ENCODE peak calls at places on chromosomes 1 and 21, in eight cellular contexts. L is A549, G is lung, Y is substantia nigra, H is breast epithelium, R is sigmoid colon, J is SK-N-MC, S is brain microvascular endothelial cell. F is an unnamed sample.

GRCh38 chr21:25179116-25179515 is 428.2 kb downstream of the MRPL39 start:
- DNase-seq in L (no peak), G (no peak), Y (no peak), H (no peak), R (no peak), J (peak), S (no peak), F (no peak)

GRCh38 chr21:32702702-32703101 is 25.1 kb downstream of the SYNJ1 start:
- DNase-seq in L (no peak), G (no peak), Y (no peak), H (no peak), R (no peak), J (no peak), S (peak), F (no peak)

GRCh38 chr1:31423418-31423947 is 10.5 kb downstream of the SERINC2 start:
- DNase-seq in L (no peak), G (no peak), Y (no peak), H (no peak), R (no peak), J (no peak), S (no peak), F (no peak)

GRCh38 chr1:8409107-8409506 is 91.2 kb downstream of the SLC45A1 start:
- DNase-seq in L (no peak), G (no peak), Y (peak), H (no peak), R (no peak), J (no peak), S (peak), F (no peak)

GRCh38 chr1:998905-999796 is 746 bp downstream of the HES4 start:
- DNase-seq in L (no peak), G (no peak), Y (no peak), H (no peak), R (peak), J (no peak), S (no peak), F (no peak)

GRCh38 chr1:63463248-63463647 is 59.8 kb downstream of the ITGB3BP start:
- DNase-seq in L (no peak), G (no peak), Y (no peak), H (no peak), R (no peak), J (no peak), S (no peak), F (no peak)

GRCh38 chr1:235160965-235161684 is at the start of gene RBM34:
- DNase-seq in L (peak), G (peak), Y (peak), H (peak), R (peak), J (peak), S (peak), F (peak)

GRCh38 chr1:53896673-53897229 is 2.8 kb downstream of the DIO1 start:
- DNase-seq in L (no peak), G (no peak), Y (no peak), H (no peak), R (no peak), J (no peak), S (no peak), F (no peak)

GRCh38 chr21:28754127-28754611 is 238.5 kb downstream of the LTN1 start:
- DNase-seq in L (no peak), G (no peak), Y (no peak), H (no peak), R (peak), J (no peak), S (peak), F (no peak)

GRCh38 chr1:162564762-162565218 is 3.3 kb downstream of the UAP1 start:
- DNase-seq in L (no peak), G (no peak), Y (no peak), H (no peak), R (no peak), J (no peak), S (no peak), F (no peak)

GRCh38 chr1:56542651-56543050 is 36.7 kb downstream of the PLPP3 start:
- DNase-seq in L (no peak), G (no peak), Y (no peak), H (no peak), R (no peak), J (no peak), S (no peak), F (no peak)

GRCh38 chr1:23545851-23546250 is 13.4 kb downstream of the ID3 start:
- DNase-seq in L (no peak), G (no peak), Y (no peak), H (no peak), R (no peak), J (no peak), S (no peak), F (no peak)

GRCh38 chr1:84146375-84147032 is 2.4 kb downstream of the PRKACB start:
- DNase-seq in L (no peak), G (no peak), Y (no peak), H (no peak), R (no peak), J (no peak), S (no peak), F (no peak)

GRCh38 chr1:7526867-7527732 is 244.0 kb upstream of the VAMP3 start:
- DNase-seq in L (no peak), G (no peak), Y (no peak), H (no peak), R (no peak), J (no peak), S (peak), F (no peak)

GRCh38 chr21:34282223-34282622 is 81.6 kb upstream of the KCNE2 start:
- DNase-seq in L (no peak), G (no peak), Y (no peak), H (no peak), R (no peak), J (no peak), S (peak), F (no peak)

GRCh38 chr21:44706026-44706705 is 5.2 kb downstream of the TSPEAR start:
- DNase-seq in L (no peak), G (no peak), Y (no peak), H (no peak), R (no peak), J (no peak), S (no peak), F (no peak)

GRCh38 chr1:115133440-115133839 is 44.1 kb upstream of the TSPAN2 start:
- DNase-seq in L (no peak), G (no peak), Y (no peak), H (no peak), R (no peak), J (no peak), S (peak), F (no peak)

GRCh38 chr21:39633043-39633442 is 20.3 kb downstream of the B3GALT5 start:
- DNase-seq in L (peak), G (peak), Y (no peak), H (no peak), R (no peak), J (no peak), S (peak), F (no peak)

GRCh38 chr1:47533176-47534039 is 95.6 kb downstream of the FOXD2 start:
- DNase-seq in L (no peak), G (no peak), Y (peak), H (no peak), R (peak), J (peak), S (peak), F (no peak)

GRCh38 chr1:202129453-202130274 is 6.9 kb downstream of the GPR37L1 start:
- DNase-seq in L (no peak), G (no peak), Y (peak), H (no peak), R (no peak), J (no peak), S (no peak), F (no peak)

GRCh38 chr1:20483833-20484525 is 2.0 kb downstream of the CAMK2N1 start:
- DNase-seq in L (no peak), G (no peak), Y (peak), H (no peak), R (no peak), J (no peak), S (no peak), F (no peak)

GRCh38 chr1:148264374-148265276 is 112.5 kb upstream of the NBPF11 start:
- DNase-seq in L (peak), G (no peak), Y (peak), H (no peak), R (no peak), J (no peak), S (peak), F (peak)

GRCh38 chr1:11150326-11150725 is 38.8 kb upstream of the ANGPTL7 start:
- DNase-seq in L (no peak), G (no peak), Y (no peak), H (no peak), R (peak), J (no peak), S (no peak), F (no peak)

GRCh38 chr1:4109626-4109940 is 209.5 kb upstream of the C1orf174 start:
- DNase-seq in L (no peak), G (no peak), Y (no peak), H (no peak), R (peak), J (no peak), S (no peak), F (no peak)

GRCh38 chr1:119978018-119978505 is 81.7 kb upstream of the ADAM30 start:
- DNase-seq in L (no peak), G (no peak), Y (no peak), H (no peak), R (no peak), J (no peak), S (no peak), F (no peak)

GRCh38 chr1:37267111-37267835 is 207.1 kb upstream of the ZC3H12A start:
- DNase-seq in L (no peak), G (no peak), Y (no peak), H (no peak), R (no peak), J (peak), S (no peak), F (no peak)

GRCh38 chr1:204288061-204288588 is 71.6 kb downstream of the PLEKHA6 start:
- DNase-seq in L (peak), G (peak), Y (no peak), H (peak), R (peak), J (peak), S (no peak), F (peak)

GRCh38 chr1:3677411-3677944 is 25.2 kb downstream of the TP73 start:
- DNase-seq in L (no peak), G (no peak), Y (no peak), H (no peak), R (no peak), J (no peak), S (no peak), F (no peak)

GRCh38 chr1:19424651-19425570 is 60.4 kb downstream of the CAPZB start:
- DNase-seq in L (no peak), G (no peak), Y (peak), H (no peak), R (no peak), J (no peak), S (no peak), F (no peak)

GRCh38 chr21:31752967-31753366 is 21.0 kb upstream of the SCAF4 start:
- DNase-seq in L (no peak), G (no peak), Y (no peak), H (no peak), R (no peak), J (no peak), S (no peak), F (no peak)

GRCh38 chr1:117067528-117068370 is 7.6 kb downstream of the TTF2 start:
- DNase-seq in L (peak), G (peak), Y (peak), H (no peak), R (peak), J (no peak), S (peak), F (no peak)

GRCh38 chr1:22428672-22429071 is 23.0 kb upstream of the ZBTB40 start:
- DNase-seq in L (peak), G (no peak), Y (no peak), H (no peak), R (no peak), J (no peak), S (peak), F (no peak)

GRCh38 chr1:37890378-37891014 is 31.1 kb upstream of the MTF1 start:
- DNase-seq in L (peak), G (no peak), Y (no peak), H (no peak), R (no peak), J (peak), S (peak), F (no peak)

GRCh38 chr1:6127587-6128163 is 52.4 kb downstream of the CHD5 start:
- DNase-seq in L (peak), G (peak), Y (peak), H (no peak), R (peak), J (no peak), S (peak), F (no peak)

GRCh38 chr1:91876040-91876470 is 9.9 kb downstream of the TGFBR3 start:
- DNase-seq in L (no peak), G (no peak), Y (no peak), H (no peak), R (no peak), J (no peak), S (no peak), F (no peak)

GRCh38 chr1:225658041-225658440 is 5.1 kb upstream of the ENAH start:
- DNase-seq in L (no peak), G (no peak), Y (no peak), H (no peak), R (no peak), J (no peak), S (no peak), F (no peak)

GRCh38 chr1:225654688-225655508 is 2.0 kb upstream of the ENAH start:
- DNase-seq in L (no peak), G (no peak), Y (no peak), H (no peak), R (no peak), J (no peak), S (no peak), F (no peak)

GRCh38 chr1:225660544-225660946 is 7.6 kb upstream of the ENAH start:
- DNase-seq in L (no peak), G (no peak), Y (no peak), H (no peak), R (no peak), J (no peak), S (no peak), F (no peak)

GRCh38 chr1:225655509-225656258 is 2.8 kb upstream of the ENAH start:
- DNase-seq in L (peak), G (peak), Y (peak), H (no peak), R (peak), J (no peak), S (peak), F (no peak)

GRCh38 chr1:225657462-225657989 is 4.6 kb upstream of the ENAH start:
- DNase-seq in L (no peak), G (no peak), Y (no peak), H (no peak), R (no peak), J (no peak), S (peak), F (no peak)
- H3K27ac ChIP-seq in L (peak), G (no peak), Y (no peak), H (peak), R (peak), J (peak), S (peak), F (no peak)

GRCh38 chr1:191757003-191757402 is 401.3 kb upstream of the RGS18 start:
- DNase-seq in L (no peak), G (no peak), Y (no peak), H (no peak), R (no peak), J (peak), S (peak), F (no peak)
- H3K27ac ChIP-seq in L (no peak), G (no peak), Y (no peak), H (no peak), R (no peak), J (no peak), S (no peak), F (no peak)

GRCh38 chr1:61337037-61337436 is 254.7 kb downstream of the NFIA start:
- DNase-seq in L (no peak), G (no peak), Y (no peak), H (no peak), R (no peak), J (no peak), S (no peak), F (no peak)

GRCh38 chr1:61341426-61341825 is 259.1 kb downstream of the NFIA start:
- DNase-seq in L (no peak), G (no peak), Y (no peak), H (no peak), R (no peak), J (no peak), S (no peak), F (no peak)

GRCh38 chr1:61338899-61339298 is 256.5 kb downstream of the NFIA start:
- DNase-seq in L (no peak), G (no peak), Y (no peak), H (no peak), R (no peak), J (no peak), S (no peak), F (no peak)

GRCh38 chr1:61337471-61337870 is 255.1 kb downstream of the NFIA start:
- DNase-seq in L (peak), G (no peak), Y (no peak), H (no peak), R (no peak), J (no peak), S (no peak), F (no peak)

GRCh38 chr1:61337981-61338848 is 255.9 kb downstream of the NFIA start:
- DNase-seq in L (peak), G (peak), Y (peak), H (peak), R (peak), J (no peak), S (peak), F (no peak)
- H3K27ac ChIP-seq in L (peak), G (peak), Y (peak), H (peak), R (peak), J (no peak), S (peak), F (no peak)

DNA sequence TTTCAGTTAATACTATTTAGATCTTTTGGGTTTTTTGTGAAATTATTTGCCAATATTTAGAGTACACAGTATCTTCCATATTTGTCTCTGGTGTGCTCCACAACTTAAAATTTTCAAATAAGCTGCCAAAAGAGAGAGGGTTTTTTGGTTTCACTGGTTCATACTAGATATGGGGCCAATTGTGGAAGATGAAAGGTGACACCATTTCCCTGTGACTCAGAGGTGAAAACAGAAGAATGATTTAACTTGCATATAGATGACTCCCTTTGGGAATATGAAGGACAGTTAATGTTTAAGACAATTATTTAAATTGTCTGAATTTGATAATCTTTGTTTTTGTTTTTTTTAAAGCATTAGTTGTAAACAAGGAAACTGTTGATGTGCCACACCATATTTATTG is 37.5 kb downstream of the IVNS1ABP start:
- DNase-seq in L (no peak), G (no peak), Y (no peak), H (no peak), R (no peak), J (no peak), S (peak), F (no peak)
- H3K27ac ChIP-seq in L (no peak), G (no peak), Y (no peak), H (no peak), R (no peak), J (no peak), S (no peak), F (no peak)

GRCh38 chr1:205811660-205812059 is 1.3 kb downstream of the SLC41A1 start:
- DNase-seq in L (no peak), G (no peak), Y (peak), H (no peak), R (no peak), J (no peak), S (peak), F (no peak)

GRCh38 chr1:205813755-205814058 is 709 bp upstream of the SLC41A1 start:
- DNase-seq in L (no peak), G (no peak), Y (no peak), H (no peak), R (no peak), J (no peak), S (no peak), F (no peak)

GRCh38 chr1:205810448-205811157 is 2.4 kb downstream of the SLC41A1 start:
- DNase-seq in L (peak), G (no peak), Y (no peak), H (no peak), R (no peak), J (no peak), S (peak), F (no peak)

GRCh38 chr1:205812271-205812877 is 624 bp downstream of the SLC41A1 start:
- DNase-seq in L (peak), G (no peak), Y (peak), H (no peak), R (peak), J (no peak), S (no peak), F (no peak)

DNA sequence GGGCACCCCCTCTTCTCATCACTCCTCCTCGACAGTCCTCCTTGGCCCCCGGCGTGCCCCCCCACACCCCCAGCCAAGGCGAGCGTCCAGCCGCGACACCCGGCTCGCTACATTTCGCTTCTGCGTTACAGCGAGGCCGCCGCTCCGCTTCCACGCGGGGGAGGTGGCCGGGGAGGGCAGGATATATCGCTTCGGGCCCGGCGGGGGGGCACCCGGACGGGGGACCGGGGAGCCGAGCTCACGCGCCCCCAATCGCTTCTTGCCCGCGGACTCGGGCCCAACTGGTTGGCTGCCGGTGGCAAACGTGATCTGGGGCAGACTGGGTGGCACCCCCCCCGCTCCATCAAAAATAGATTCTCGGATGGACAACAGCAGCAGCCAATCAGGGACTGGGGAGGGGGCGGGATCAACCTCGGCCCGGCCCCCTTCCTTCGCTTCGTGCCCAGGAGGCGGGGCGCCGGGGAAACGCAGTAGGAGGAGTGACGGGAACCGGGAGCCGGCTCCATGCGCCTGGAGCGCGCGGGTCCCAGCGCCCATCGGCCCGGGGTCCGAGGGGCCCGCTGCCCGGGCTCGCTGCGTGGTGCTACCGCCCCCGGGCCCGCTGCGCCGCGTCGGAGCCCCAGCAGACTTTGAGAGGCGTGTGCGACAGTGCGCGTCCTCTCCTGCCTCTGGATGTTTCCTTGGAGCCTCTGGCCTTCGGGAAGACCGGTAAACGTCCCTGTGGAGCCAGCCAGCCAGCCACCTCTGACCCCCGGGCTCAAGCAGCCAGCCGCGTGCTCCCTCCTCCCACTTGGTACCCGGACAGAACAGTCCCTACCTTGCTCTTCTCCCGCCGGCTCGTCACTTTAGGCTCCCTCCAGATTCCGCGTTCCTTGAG is at the start of gene SLC41A1:
- DNase-seq in L (peak), G (peak), Y (peak), H (peak), R (peak), J (peak), S (peak), F (peak)
- H3K27ac ChIP-seq in L (peak), G (peak), Y (peak), H (peak), R (peak), J (no peak), S (peak), F (no peak)

DNA sequence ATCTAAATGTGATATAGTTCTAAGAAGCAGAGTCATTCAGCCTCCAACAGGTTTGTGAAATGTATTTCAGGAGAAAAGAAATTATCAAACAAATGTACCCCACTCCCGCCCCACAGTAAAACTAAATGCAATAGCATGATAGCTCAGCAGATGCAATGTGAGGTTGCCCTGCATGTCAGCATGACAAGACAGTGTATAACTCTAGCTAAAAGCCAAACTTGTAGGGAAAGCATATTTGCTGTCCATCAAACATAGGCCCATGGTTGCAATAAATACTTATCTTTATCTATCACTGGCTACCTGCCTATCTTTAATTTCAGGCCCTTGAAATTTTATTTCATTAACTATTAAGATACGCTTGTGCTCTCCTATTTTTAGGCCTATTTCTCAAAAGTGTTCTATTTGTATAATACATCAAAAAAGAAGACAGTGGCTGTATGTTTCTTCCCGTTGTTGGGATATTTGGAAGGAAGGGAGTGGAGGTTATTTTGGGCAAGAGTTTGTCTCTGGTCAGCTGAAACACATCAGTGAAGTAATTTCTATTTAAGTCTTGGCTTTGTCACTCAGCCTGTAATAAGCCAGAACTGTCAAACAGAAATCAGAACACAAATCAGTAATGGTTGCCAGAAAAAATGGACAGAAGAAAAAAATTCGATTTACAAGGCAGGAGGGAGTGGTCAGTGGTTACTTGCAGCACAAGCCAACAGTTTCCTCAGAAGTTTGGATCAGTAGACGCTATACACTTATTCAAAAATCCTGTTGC is 307.5 kb upstream of the ADGRL2 start:
- DNase-seq in L (no peak), G (no peak), Y (no peak), H (no peak), R (no peak), J (no peak), S (no peak), F (no peak)
- H3K27ac ChIP-seq in L (no peak), G (peak), Y (no peak), H (no peak), R (no peak), J (no peak), S (no peak), F (no peak)